ENCODE peak calls at places on chromosomes 5 and 9, in eight cellular contexts. A, S, Y, D, E, O, V and G are unnamed samples. For H3K27me3, the result is how much of the 10 kb centered on the place peaks cover.

GRCh38 chr5:66779535-66779934 is 183.3 kb downstream of the MAST4 start:
- DNase-seq in O (no peak), D (no peak), V (peak), E (no peak), A (no peak), S (no peak), Y (no peak), G (no peak)

GRCh38 chr5:16964821-16965220 is 28.7 kb upstream of the MYO10 start:
- DNase-seq in Y (no peak), E (no peak), D (no peak), V (peak), O (no peak), S (no peak), A (no peak), G (peak)

GRCh38 chr9:35834260-35835215 is 5.5 kb downstream of the TMEM8B start:
- DNase-seq in S (no peak), O (peak), D (no peak), V (no peak), E (no peak), A (no peak), Y (no peak), G (no peak)

GRCh38 chr9:129166962-129167557 is 11.0 kb downstream of the IER5L start:
- DNase-seq in A (peak), E (peak), S (peak), D (peak), V (peak), Y (peak), O (peak), G (peak)

GRCh38 chr5:95543017-95543705 is 11.6 kb downstream of the SKIC3 start:
- DNase-seq in Y (no peak), O (no peak), D (no peak), V (no peak), E (no peak), A (no peak), S (no peak), G (no peak)

GRCh38 chr9:10268500-10269485 is 344.0 kb downstream of the PTPRD start:
- DNase-seq in V (peak), O (peak), S (no peak), D (peak), Y (peak), E (no peak), A (no peak), G (no peak)

GRCh38 chr9:129624947-129625346 is 1.0 kb upstream of the NTMT1 start:
- DNase-seq in V (no peak), Y (no peak), O (peak), E (no peak), D (no peak), A (no peak), S (no peak), G (no peak)

GRCh38 chr9:130328349-130328801 is 62.8 kb downstream of the HMCN2 start:
- DNase-seq in O (no peak), A (no peak), Y (no peak), D (no peak), S (peak), V (peak), E (peak), G (peak)

GRCh38 chr5:102834438-102834964 is 79.4 kb downstream of the PAM start:
- DNase-seq in V (no peak), S (no peak), Y (no peak), D (no peak), E (no peak), O (no peak), A (no peak), G (no peak)

GRCh38 chr9:35852876-35853865 is 17.0 kb downstream of the OR13J1 start:
- DNase-seq in A (no peak), Y (no peak), V (no peak), O (no peak), E (no peak), S (no peak), D (no peak), G (no peak)

GRCh38 chr5:76325876-76326491 is 77.1 kb upstream of the IQGAP2 start:
- DNase-seq in E (peak), O (no peak), A (no peak), S (peak), V (no peak), Y (no peak), D (no peak), G (no peak)

GRCh38 chr9:116238225-116238624 is 84.6 kb downstream of the PAPPA start:
- DNase-seq in Y (peak), A (no peak), D (peak), V (peak), E (no peak), S (no peak), O (no peak), G (peak)

GRCh38 chr9:131801811-131802210 is 61.9 kb upstream of the RAPGEF1 start:
- DNase-seq in E (no peak), O (no peak), D (no peak), Y (no peak), S (no peak), V (no peak), A (no peak), G (no peak)

GRCh38 chr5:149489605-149490037 is 61.6 kb downstream of the CSNK1A1 start:
- DNase-seq in S (no peak), E (no peak), D (peak), A (no peak), Y (no peak), O (no peak), V (peak), G (no peak)

GRCh38 chr9:112866662-112867274 is 23.9 kb downstream of the SLC46A2 start:
- DNase-seq in O (no peak), D (peak), E (peak), Y (no peak), V (no peak), A (no peak), S (no peak), G (peak)

GRCh38 chr9:112378441-112379176 is 1.3 kb upstream of the HSDL2 start:
- DNase-seq in D (peak), V (no peak), E (peak), O (no peak), S (no peak), Y (peak), A (no peak), G (no peak)

GRCh38 chr5:68757813-68758212 is 336.0 kb upstream of the SLC30A5 start:
- DNase-seq in D (no peak), Y (no peak), O (no peak), V (no peak), A (no peak), E (peak), S (no peak), G (no peak)

GRCh38 chr5:178363501-178364325 is 131.1 kb upstream of the PHYKPL start:
- DNase-seq in S (no peak), E (no peak), Y (no peak), A (no peak), D (no peak), V (no peak), O (no peak), G (no peak)

GRCh38 chr5:59596586-59597348 is 296.8 kb downstream of the PDE4D start:
- DNase-seq in D (peak), A (no peak), Y (no peak), O (no peak), V (peak), E (no peak), S (no peak), G (no peak)

GRCh38 chr5:140035881-140036280 is 7.2 kb downstream of the NRG2 start:
- DNase-seq in D (no peak), O (no peak), Y (no peak), V (no peak), A (no peak), S (peak), E (no peak), G (no peak)

GRCh38 chr5:52925001-52925400 is 64.2 kb upstream of the ITGA2 start:
- DNase-seq in Y (no peak), A (no peak), V (no peak), D (no peak), S (no peak), E (no peak), O (no peak), G (no peak)

GRCh38 chr5:168165221-168165965 is 126.1 kb upstream of the WWC1 start:
- DNase-seq in Y (no peak), S (no peak), E (peak), O (no peak), D (no peak), A (no peak), V (no peak), G (no peak)

GRCh38 chr9:33388110-33388994 is 14.0 kb downstream of the AQP7 start:
- DNase-seq in O (no peak), Y (no peak), A (no peak), E (no peak), S (peak), D (no peak), V (no peak), G (no peak)

GRCh38 chr9:18347381-18348084 is 126.4 kb upstream of the ADAMTSL1 start:
- DNase-seq in V (peak), Y (no peak), O (no peak), D (no peak), S (no peak), A (no peak), E (no peak), G (no peak)

GRCh38 chr9:26264709-26265601 is 586.7 kb upstream of the TUSC1 start:
- DNase-seq in A (no peak), E (no peak), S (no peak), O (no peak), D (peak), V (peak), Y (peak), G (no peak)

GRCh38 chr5:150540615-150541396 is 32.9 kb downstream of the NDST1 start:
- DNase-seq in E (peak), V (peak), D (peak), A (no peak), O (peak), Y (peak), S (no peak), G (peak)
- H3K27ac ChIP-seq in E (peak), V (peak), D (peak), A (peak), O (peak), Y (peak), S (peak), G (peak)

DNA sequence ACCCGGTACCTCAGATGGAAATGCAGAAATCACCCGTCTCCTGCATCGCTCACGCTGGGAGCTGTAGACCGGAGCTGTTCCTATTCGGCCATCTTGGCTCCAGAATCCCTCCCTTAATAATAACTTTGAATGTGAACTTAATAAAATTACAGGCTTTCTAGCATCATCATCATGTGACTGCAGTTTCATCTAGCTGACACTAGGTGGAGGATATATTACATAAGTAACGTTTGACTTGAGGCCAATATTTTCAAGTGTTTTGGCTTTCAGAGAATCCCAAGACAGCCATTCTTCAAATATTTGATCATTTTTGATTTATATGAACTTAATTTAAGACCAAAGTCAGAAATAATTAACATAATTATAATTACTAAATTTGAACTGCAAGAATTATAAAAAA is 474.9 kb upstream of the CDH10 start:
- DNase-seq in A (no peak), D (peak), V (peak), O (peak), S (no peak), Y (no peak), E (no peak), G (no peak)
- TF ChIP-seq CTCF in A (no peak), D (peak), V (peak), O (no peak), S (no peak), Y (no peak), E (no peak), G (no peak)

DNA sequence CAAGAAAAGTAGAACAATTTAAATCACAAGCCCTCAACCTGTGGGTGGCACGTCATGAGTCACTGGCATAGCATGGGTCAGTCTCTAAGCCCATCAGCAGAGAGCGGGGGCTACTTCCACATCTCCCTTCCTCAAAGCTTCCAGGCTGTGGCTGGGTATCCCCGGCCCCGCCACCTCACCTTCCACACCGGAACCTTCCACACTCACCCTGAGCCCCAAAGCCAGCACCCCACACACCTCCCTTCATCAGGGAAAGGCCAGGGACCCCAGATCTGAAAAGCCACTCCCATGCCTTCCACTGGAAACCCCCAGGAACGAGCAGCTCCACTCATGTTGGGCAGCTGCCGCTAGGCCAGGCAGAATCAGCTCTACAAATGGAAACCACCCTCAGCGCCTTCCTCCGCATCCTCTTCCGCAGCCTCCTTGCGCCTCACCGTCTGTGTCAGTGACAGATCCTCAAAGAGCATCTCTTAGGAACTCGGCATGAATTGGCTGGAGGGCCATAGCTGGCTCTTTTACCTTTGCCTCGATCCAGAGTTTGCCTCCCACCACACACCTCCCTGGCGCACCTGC is 156.6 kb downstream of the ERCC6L2 start:
- DNase-seq in D (no peak), Y (no peak), O (no peak), V (no peak), A (no peak), E (no peak), S (no peak), G (no peak)
- H3K27me3 ChIP-seq in D (under half), Y (under half), O (under half), V (under half), A (under half), E (under half), S (under half), G (under half)

DNA sequence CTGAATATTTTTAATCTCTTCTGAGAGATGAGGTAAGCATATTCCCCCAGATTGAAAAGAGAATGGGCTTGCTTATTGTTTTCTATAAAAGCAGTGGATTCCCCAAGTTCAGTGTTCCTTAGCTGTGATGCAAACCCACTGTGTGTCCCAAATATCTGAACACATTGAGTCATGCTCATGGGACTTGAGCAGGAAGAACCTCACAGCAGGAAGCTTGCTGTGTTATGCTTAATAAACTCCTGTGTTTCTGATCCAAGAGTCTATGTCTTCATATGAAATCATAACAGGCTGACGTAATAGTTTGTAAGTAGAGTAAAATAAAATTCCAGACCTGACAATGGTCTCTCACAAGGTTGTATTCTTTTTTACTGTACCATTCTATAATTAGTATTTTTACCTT is 24.8 kb upstream of the LOX start:
- DNase-seq in A (no peak), Y (peak), V (peak), D (no peak), S (no peak), O (no peak), E (no peak), G (no peak)
- H3K27ac ChIP-seq in A (no peak), Y (peak), V (peak), D (no peak), S (no peak), O (no peak), E (no peak), G (no peak)

DNA sequence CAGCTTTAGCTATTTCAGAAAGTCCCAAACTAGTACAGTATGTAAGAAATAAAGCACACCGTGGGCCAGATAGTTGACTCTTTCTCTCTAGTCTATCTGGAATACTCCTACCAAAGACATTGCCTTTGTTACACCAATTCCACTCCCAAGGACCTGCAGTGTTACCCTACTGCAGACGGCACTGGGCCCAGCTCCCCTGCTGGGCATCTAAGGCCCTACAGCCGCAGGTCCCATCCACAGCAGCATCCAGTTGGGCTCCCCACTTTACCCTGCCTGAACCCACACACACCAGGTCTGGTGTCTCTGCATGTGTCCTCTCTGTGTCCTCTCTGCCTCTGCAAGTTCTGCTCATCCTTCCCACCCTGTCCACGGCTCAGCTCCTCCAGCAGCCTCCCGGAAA is 22.5 kb downstream of the TNIP1 start:
- DNase-seq in D (no peak), S (no peak), E (no peak), Y (no peak), V (no peak), A (no peak), O (no peak), G (no peak)
- TF ChIP-seq CTCF in D (peak), S (peak), E (no peak), Y (peak), V (peak), A (no peak), O (no peak), G (no peak)

GRCh38 chr5:142357469-142358090 is 32.8 kb upstream of the SPRY4 start:
- DNase-seq in S (no peak), O (no peak), Y (peak), V (no peak), A (peak), E (no peak), D (no peak), G (no peak)

GRCh38 chr5:142356318-142356715 is 31.5 kb upstream of the SPRY4 start:
- DNase-seq in V (peak), E (no peak), O (no peak), A (no peak), D (no peak), S (no peak), Y (no peak), G (no peak)

GRCh38 chr5:142358121-142358520 is 33.3 kb upstream of the SPRY4 start:
- DNase-seq in V (no peak), S (no peak), A (no peak), E (no peak), O (no peak), D (no peak), Y (no peak), G (no peak)

GRCh38 chr5:142358648-142359047 is 33.8 kb upstream of the SPRY4 start:
- DNase-seq in O (no peak), Y (no peak), A (peak), S (no peak), D (no peak), V (no peak), E (no peak), G (no peak)

GRCh38 chr5:142356716-142357468 is 32.1 kb upstream of the SPRY4 start:
- DNase-seq in D (peak), V (peak), E (peak), S (peak), O (peak), Y (peak), A (peak), G (peak)
- H3K27me3 ChIP-seq in D (under half), V (under half), E (under half), S (under half), O (under half), Y (under half), A (under half), G (under half)

DNA sequence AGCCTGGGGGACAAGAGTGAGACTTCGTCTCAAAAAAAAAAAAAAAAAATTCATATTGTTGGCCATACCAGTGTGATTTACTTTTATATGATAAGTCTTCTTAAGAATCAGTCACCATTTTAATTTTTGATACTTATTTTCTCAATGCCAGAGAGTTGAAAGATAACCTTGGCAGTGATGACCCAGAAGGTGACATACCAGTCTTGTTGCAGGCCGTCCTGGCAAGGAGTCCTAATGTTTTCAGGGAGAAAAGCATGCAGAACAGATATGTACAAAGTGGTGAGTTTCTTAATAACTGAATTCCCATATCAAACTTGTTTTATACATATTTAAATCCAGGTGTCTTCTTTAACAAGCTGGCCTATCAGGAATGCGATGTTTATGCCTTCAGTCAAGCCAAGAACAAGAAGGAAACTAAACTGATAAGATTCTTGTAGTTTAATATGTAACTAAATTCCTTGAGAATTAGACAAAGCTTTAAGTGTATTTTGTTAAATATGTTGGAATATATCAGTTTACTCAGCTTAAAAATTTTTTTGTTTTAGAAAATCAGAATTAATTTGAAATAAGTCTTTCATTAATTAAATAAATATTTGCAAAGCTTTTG is 81.5 kb downstream of the NIPBL start:
- DNase-seq in O (no peak), D (no peak), S (no peak), Y (no peak), V (no peak), E (no peak), A (no peak), G (no peak)
- H3K27ac ChIP-seq in O (no peak), D (no peak), S (no peak), Y (no peak), V (no peak), E (no peak), A (no peak), G (no peak)